ENCODE peak calls at places on chromosomes 6 and 20, in six cellular contexts. One of them, this sample, is unnamed.

GRCh38 chr20:37774143-37774542 is 80.3 kb downstream of the CTNNBL1 start:
- DNase-seq in memory B cell: no peak
- DNase-seq in Daoy: no peak
- DNase-seq in amygdala: no peak
- DNase-seq in GM04503: no peak
- DNase-seq in pons: no peak
- DNase-seq in this sample: no peak

GRCh38 chr6:32457054-32457453 is 17.4 kb downstream of the HLA-DRA start:
- DNase-seq in memory B cell: no peak
- DNase-seq in Daoy: no peak
- DNase-seq in amygdala: no peak
- DNase-seq in GM04503: no peak
- DNase-seq in pons: no peak
- DNase-seq in this sample: no peak

GRCh38 chr6:133184798-133185380 is 56.3 kb upstream of the EYA4 start:
- DNase-seq in memory B cell: no peak
- DNase-seq in Daoy: peak; percentile 28
- DNase-seq in amygdala: no peak
- DNase-seq in GM04503: peak; percentile 0
- DNase-seq in pons: peak; percentile 55
- DNase-seq in this sample: peak; percentile 5

GRCh38 chr20:57746832-57747404 is 37.1 kb upstream of the PMEPA1 start:
- DNase-seq in memory B cell: no peak
- DNase-seq in Daoy: peak; percentile 51
- DNase-seq in amygdala: no peak
- DNase-seq in GM04503: no peak
- DNase-seq in pons: no peak
- DNase-seq in this sample: no peak

GRCh38 chr6:153104220-153104619 is 26.9 kb downstream of the RGS17 start:
- DNase-seq in memory B cell: no peak
- DNase-seq in Daoy: no peak
- DNase-seq in amygdala: no peak
- DNase-seq in GM04503: no peak
- DNase-seq in pons: no peak
- DNase-seq in this sample: no peak

GRCh38 chr6:120869397-120869796 is 464.9 kb downstream of the TBC1D32 start:
- DNase-seq in memory B cell: no peak
- DNase-seq in Daoy: no peak
- DNase-seq in amygdala: no peak
- DNase-seq in GM04503: no peak
- DNase-seq in pons: no peak
- DNase-seq in this sample: no peak

GRCh38 chr20:33739493-33739892 is 7.7 kb downstream of the ZNF341 start:
- DNase-seq in memory B cell: no peak
- DNase-seq in Daoy: no peak
- DNase-seq in amygdala: no peak
- DNase-seq in GM04503: no peak
- DNase-seq in pons: no peak
- DNase-seq in this sample: no peak

GRCh38 chr20:46621492-46621891 is 29.8 kb downstream of the SLC13A3 start:
- DNase-seq in memory B cell: no peak
- DNase-seq in Daoy: peak; percentile 55
- DNase-seq in amygdala: no peak
- DNase-seq in GM04503: no peak
- DNase-seq in pons: no peak
- DNase-seq in this sample: peak; percentile 49

GRCh38 chr6:30683980-30684338 is 2.5 kb downstream of the PPP1R18 start:
- DNase-seq in memory B cell: no peak
- DNase-seq in Daoy: peak; percentile 22
- DNase-seq in amygdala: no peak
- DNase-seq in GM04503: no peak
- DNase-seq in pons: no peak
- DNase-seq in this sample: no peak

GRCh38 chr6:150079604-150080003 is 10.7 kb upstream of the ULBP3 start:
- DNase-seq in memory B cell: no peak
- DNase-seq in Daoy: peak; percentile 80
- DNase-seq in amygdala: no peak
- DNase-seq in GM04503: no peak
- DNase-seq in pons: no peak
- DNase-seq in this sample: no peak

GRCh38 chr20:9031951-9032350 is 36.9 kb upstream of the PLCB4 start:
- DNase-seq in memory B cell: no peak
- DNase-seq in Daoy: no peak
- DNase-seq in amygdala: no peak
- DNase-seq in GM04503: no peak
- DNase-seq in pons: no peak
- DNase-seq in this sample: no peak

GRCh38 chr6:35318200-35318844 is 20.7 kb downstream of the DEF6 start:
- DNase-seq in memory B cell: no peak
- DNase-seq in Daoy: peak; percentile 95
- DNase-seq in amygdala: peak; percentile 43
- DNase-seq in GM04503: no peak
- DNase-seq in pons: peak; percentile 62
- DNase-seq in this sample: peak; percentile 92

GRCh38 chr6:55276745-55277627 is 50.3 kb upstream of the GFRAL start:
- DNase-seq in memory B cell: no peak
- DNase-seq in Daoy: peak; percentile 58
- DNase-seq in amygdala: no peak
- DNase-seq in GM04503: no peak
- DNase-seq in pons: peak; percentile 56
- DNase-seq in this sample: peak; percentile 45

GRCh38 chr20:45842169-45842812 is 8.7 kb downstream of the SNX21 start:
- DNase-seq in memory B cell: no peak
- DNase-seq in Daoy: no peak
- DNase-seq in amygdala: no peak
- DNase-seq in GM04503: peak; percentile 70
- DNase-seq in pons: no peak
- DNase-seq in this sample: no peak

GRCh38 chr6:117263353-117263927 is 1.9 kb upstream of the VGLL2 start:
- DNase-seq in memory B cell: no peak
- DNase-seq in Daoy: no peak
- DNase-seq in amygdala: no peak
- DNase-seq in GM04503: no peak
- DNase-seq in pons: no peak
- DNase-seq in this sample: no peak

GRCh38 chr6:69232506-69233194 is 564.2 kb downstream of the LMBRD1 start:
- DNase-seq in memory B cell: peak; percentile 9
- DNase-seq in Daoy: peak; percentile 16
- DNase-seq in amygdala: peak; percentile 32
- DNase-seq in GM04503: no peak
- DNase-seq in pons: peak; percentile 74
- DNase-seq in this sample: peak; percentile 32

GRCh38 chr20:48292806-48293205 is 507.5 kb upstream of the SULF2 start:
- DNase-seq in memory B cell: no peak
- DNase-seq in Daoy: no peak
- DNase-seq in amygdala: no peak
- DNase-seq in GM04503: no peak
- DNase-seq in pons: no peak
- DNase-seq in this sample: no peak

GRCh38 chr6:156559151-156559690 is 218.0 kb upstream of the ARID1B start:
- DNase-seq in memory B cell: no peak
- DNase-seq in Daoy: no peak
- DNase-seq in amygdala: no peak
- DNase-seq in GM04503: no peak
- DNase-seq in pons: no peak
- DNase-seq in this sample: no peak

GRCh38 chr6:136548582-136549330 is 1.5 kb downstream of the MAP7 start:
- DNase-seq in memory B cell: no peak
- DNase-seq in Daoy: no peak
- DNase-seq in amygdala: no peak
- DNase-seq in GM04503: no peak
- DNase-seq in pons: peak; percentile 62
- DNase-seq in this sample: no peak